ENCODE peak calls at places on chromosomes 3 and 15, in ten cellular contexts. Y is heart left ventricle; D is amygdala; O is CD8-positive, alpha-beta T cell; L is NCI-H2171; J is EL; I is H4; B is ELR; R is ELF-1; V is fibroblast of mammary gland. Z is an unnamed sample.

GRCh38 chr3:14113964-14114667 is 10.6 kb downstream of the CHCHD4 start:
- DNase-seq in Y (no peak), D (no peak), O (no peak), L (no peak), J (no peak), I (no peak), B (no peak), R (peak; percentile 32), V (no peak), Z (no peak)

GRCh38 chr3:15523660-15524417 is 2.3 kb upstream of the COLQ start:
- DNase-seq in Y (no peak), D (no peak), O (no peak), L (no peak), J (no peak), I (no peak), B (no peak), R (no peak), V (no peak), Z (no peak)

GRCh38 chr3:157131861-157132260 is 28.1 kb downstream of the CCNL1 start:
- DNase-seq in Y (no peak), D (no peak), O (no peak), L (no peak), J (peak; percentile 46), I (no peak), B (peak; percentile 93), R (no peak), V (peak; percentile 78), Z (no peak)

GRCh38 chr3:113227146-113227545 is 15.8 kb downstream of the BOC start:
- DNase-seq in Y (no peak), D (no peak), O (no peak), L (no peak), J (no peak), I (no peak), B (no peak), R (no peak), V (no peak), Z (no peak)

GRCh38 chr15:33985287-33985686 is 17.0 kb downstream of the CHRM5 start:
- DNase-seq in Y (no peak), D (no peak), O (no peak), L (no peak), J (peak; percentile 82), I (no peak), B (peak; percentile 29), R (peak; percentile 74), V (peak; percentile 64), Z (no peak)

GRCh38 chr15:89317188-89317720 is 17.4 kb downstream of the POLG start:
- DNase-seq in Y (no peak), D (no peak), O (no peak), L (no peak), J (no peak), I (no peak), B (peak; percentile 19), R (no peak), V (no peak), Z (no peak)

GRCh38 chr3:25910997-25911396 is 121.1 kb downstream of the OXSM start:
- DNase-seq in Y (no peak), D (peak; percentile 54), O (no peak), L (no peak), J (peak; percentile 39), I (peak; percentile 2), B (peak; percentile 49), R (no peak), V (peak; percentile 35), Z (peak; percentile 64)

GRCh38 chr15:66170042-66170441 is 83.5 kb downstream of the MEGF11 start:
- DNase-seq in Y (no peak), D (no peak), O (no peak), L (peak; percentile 69), J (no peak), I (no peak), B (no peak), R (no peak), V (no peak), Z (no peak)

GRCh38 chr3:7781395-7781794 is 720.2 kb upstream of the LMCD1 start:
- DNase-seq in Y (no peak), D (no peak), O (no peak), L (no peak), J (no peak), I (no peak), B (no peak), R (no peak), V (no peak), Z (no peak)

GRCh38 chr3:38131621-38132369 is 5.1 kb downstream of the ACAA1 start:
- DNase-seq in Y (no peak), D (peak; percentile 21), O (no peak), L (no peak), J (peak; percentile 39), I (no peak), B (peak; percentile 58), R (peak; percentile 74), V (peak; percentile 47), Z (peak; percentile 57)

GRCh38 chr3:97872209-97873042 is 50.6 kb downstream of the CRYBG3 start:
- DNase-seq in Y (no peak), D (no peak), O (no peak), L (no peak), J (peak; percentile 94), I (peak; percentile 7), B (peak; percentile 93), R (no peak), V (peak; percentile 98), Z (no peak)

GRCh38 chr3:36482259-36482658 is 102.0 kb downstream of the STAC start:
- DNase-seq in Y (no peak), D (no peak), O (no peak), L (no peak), J (no peak), I (no peak), B (no peak), R (no peak), V (no peak), Z (no peak)

GRCh38 chr15:36882487-36883108 is 217.8 kb downstream of the MEIS2 start:
- DNase-seq in Y (no peak), D (no peak), O (no peak), L (no peak), J (peak; percentile 34), I (no peak), B (peak; percentile 43), R (no peak), V (no peak), Z (no peak)

GRCh38 chr3:122893282-122893681 is 98.4 kb downstream of the SLC49A4 start:
- DNase-seq in Y (no peak), D (no peak), O (no peak), L (no peak), J (no peak), I (no peak), B (peak; percentile 33), R (no peak), V (no peak), Z (peak; percentile 41)

GRCh38 chr15:68403161-68403941 is 28.6 kb downstream of the ITGA11 start:
- DNase-seq in Y (no peak), D (no peak), O (no peak), L (no peak), J (no peak), I (no peak), B (no peak), R (no peak), V (no peak), Z (no peak)

GRCh38 chr15:90388462-90389182 is 580 bp downstream of the IQGAP1 start:
- DNase-seq in Y (peak; percentile 80), D (peak; percentile 35), O (peak; percentile 10), L (peak; percentile 36), J (peak; percentile 64), I (peak; percentile 28), B (peak; percentile 81), R (peak; percentile 45), V (peak; percentile 50), Z (peak; percentile 66)

GRCh38 chr15:52496776-52497470 is 31.8 kb downstream of the MYO5A start:
- DNase-seq in Y (no peak), D (no peak), O (no peak), L (peak; percentile 44), J (peak; percentile 78), I (peak; percentile 14), B (peak; percentile 81), R (no peak), V (peak; percentile 88), Z (no peak)

GRCh38 chr15:65423150-65423976 is 616 bp upstream of the IGDCC4 start:
- DNase-seq in Y (no peak), D (no peak), O (no peak), L (no peak), J (no peak), I (no peak), B (no peak), R (peak; percentile 56), V (no peak), Z (no peak)

GRCh38 chr15:73930371-73930770 is 4.1 kb downstream of the LOXL1 start:
- DNase-seq in Y (peak; percentile 88), D (no peak), O (no peak), L (no peak), J (peak; percentile 98), I (no peak), B (peak; percentile 71), R (peak; percentile 20), V (peak; percentile 96), Z (no peak)

GRCh38 chr3:41681479-41681878 is 280.4 kb downstream of the ULK4 start:
- DNase-seq in Y (no peak), D (no peak), O (no peak), L (no peak), J (peak; percentile 96), I (peak; percentile 86), B (peak; percentile 87), R (peak; percentile 12), V (peak; percentile 90), Z (no peak)

GRCh38 chr3:70982700-70983140 is 600.8 kb downstream of the FOXP1 start:
- DNase-seq in Y (peak; percentile 43), D (peak; percentile 18), O (no peak), L (no peak), J (peak; percentile 81), I (peak; percentile 67), B (peak; percentile 84), R (peak; percentile 79), V (peak; percentile 91), Z (peak; percentile 84)

GRCh38 chr3:10249833-10250232 is 1.6 kb downstream of the TATDN2 start:
- DNase-seq in Y (no peak), D (no peak), O (no peak), L (no peak), J (no peak), I (no peak), B (no peak), R (no peak), V (peak; percentile 32), Z (no peak)

Z was measured in GM12865.